ENCODE peak calls at places on chromosomes 11 and 22, in eight cellular contexts. One of them, this sample, is unnamed.

GRCh38 chr11:64164392-64165312 is 1.3 kb downstream of the MACROD1 start:
- DNase-seq in BJ: no peak
- DNase-seq in left ventricle myocardium inferior: peak
- DNase-seq in lower leg skin: no peak
- DNase-seq in AG10803: no peak
- DNase-seq in sigmoid colon: no peak
- DNase-seq in fibroblast of mammary gland: no peak
- DNase-seq in heart right ventricle: no peak
- DNase-seq in this sample: no peak

GRCh38 chr22:50169774-50170341 is 673 bp upstream of the PANX2 start:
- DNase-seq in BJ: no peak
- DNase-seq in left ventricle myocardium inferior: no peak
- DNase-seq in lower leg skin: no peak
- DNase-seq in AG10803: no peak
- DNase-seq in sigmoid colon: peak
- DNase-seq in fibroblast of mammary gland: no peak
- DNase-seq in heart right ventricle: no peak
- DNase-seq in this sample: no peak

GRCh38 chr11:111320728-111321568 is 22.6 kb downstream of the POU2AF3 start:
- DNase-seq in BJ: no peak
- DNase-seq in left ventricle myocardium inferior: no peak
- DNase-seq in lower leg skin: no peak
- DNase-seq in AG10803: peak
- DNase-seq in sigmoid colon: no peak
- DNase-seq in fibroblast of mammary gland: no peak
- DNase-seq in heart right ventricle: no peak
- DNase-seq in this sample: no peak

GRCh38 chr11:58576792-58577440 is 1.3 kb upstream of the LPXN start:
- DNase-seq in BJ: no peak
- DNase-seq in left ventricle myocardium inferior: no peak
- DNase-seq in lower leg skin: no peak
- DNase-seq in AG10803: peak
- DNase-seq in sigmoid colon: peak
- DNase-seq in fibroblast of mammary gland: peak
- DNase-seq in heart right ventricle: no peak
- DNase-seq in this sample: no peak

GRCh38 chr11:19116315-19116970 is 525 bp upstream of the ZDHHC13 start:
- DNase-seq in BJ: no peak
- DNase-seq in left ventricle myocardium inferior: peak
- DNase-seq in lower leg skin: no peak
- DNase-seq in AG10803: no peak
- DNase-seq in sigmoid colon: no peak
- DNase-seq in fibroblast of mammary gland: no peak
- DNase-seq in heart right ventricle: no peak
- DNase-seq in this sample: no peak

GRCh38 chr22:20604092-20604747 is 96.8 kb downstream of the MED15 start:
- DNase-seq in BJ: no peak
- DNase-seq in left ventricle myocardium inferior: no peak
- DNase-seq in lower leg skin: no peak
- DNase-seq in AG10803: no peak
- DNase-seq in sigmoid colon: no peak
- DNase-seq in fibroblast of mammary gland: no peak
- DNase-seq in heart right ventricle: no peak
- DNase-seq in this sample: no peak

GRCh38 chr11:111911563-111912401 is at the start of gene CRYAB:
- DNase-seq in BJ: peak
- DNase-seq in left ventricle myocardium inferior: peak
- DNase-seq in lower leg skin: peak
- DNase-seq in AG10803: peak
- DNase-seq in sigmoid colon: peak
- DNase-seq in fibroblast of mammary gland: peak
- DNase-seq in heart right ventricle: peak
- DNase-seq in this sample: peak

GRCh38 chr22:35802885-35803284 is 85.2 kb downstream of the APOL5 start:
- DNase-seq in BJ: no peak
- DNase-seq in left ventricle myocardium inferior: no peak
- DNase-seq in lower leg skin: no peak
- DNase-seq in AG10803: peak
- DNase-seq in sigmoid colon: no peak
- DNase-seq in fibroblast of mammary gland: no peak
- DNase-seq in heart right ventricle: no peak
- DNase-seq in this sample: no peak

GRCh38 chr11:119800619-119801018 is 71.6 kb upstream of the NECTIN1 start:
- DNase-seq in BJ: no peak
- DNase-seq in left ventricle myocardium inferior: no peak
- DNase-seq in lower leg skin: no peak
- DNase-seq in AG10803: no peak
- DNase-seq in sigmoid colon: peak
- DNase-seq in fibroblast of mammary gland: no peak
- DNase-seq in heart right ventricle: no peak
- DNase-seq in this sample: no peak

GRCh38 chr11:118691926-118692830 is 12.7 kb upstream of the TREH start:
- DNase-seq in BJ: no peak
- DNase-seq in left ventricle myocardium inferior: no peak
- DNase-seq in lower leg skin: no peak
- DNase-seq in AG10803: peak
- DNase-seq in sigmoid colon: no peak
- DNase-seq in fibroblast of mammary gland: peak
- DNase-seq in heart right ventricle: no peak
- DNase-seq in this sample: no peak

GRCh38 chr11:61066645-61067044 is 35.6 kb upstream of the CD5 start:
- DNase-seq in BJ: no peak
- DNase-seq in left ventricle myocardium inferior: no peak
- DNase-seq in lower leg skin: no peak
- DNase-seq in AG10803: no peak
- DNase-seq in sigmoid colon: peak
- DNase-seq in fibroblast of mammary gland: no peak
- DNase-seq in heart right ventricle: no peak
- DNase-seq in this sample: no peak

GRCh38 chr11:98060759-98061158 is 960.0 kb upstream of the CNTN5 start:
- DNase-seq in BJ: no peak
- DNase-seq in left ventricle myocardium inferior: no peak
- DNase-seq in lower leg skin: no peak
- DNase-seq in AG10803: no peak
- DNase-seq in sigmoid colon: no peak
- DNase-seq in fibroblast of mammary gland: no peak
- DNase-seq in heart right ventricle: no peak
- DNase-seq in this sample: no peak

GRCh38 chr22:36977947-36978660 is 41.1 kb downstream of the TST start:
- DNase-seq in BJ: peak
- DNase-seq in left ventricle myocardium inferior: peak
- DNase-seq in lower leg skin: peak
- DNase-seq in AG10803: peak
- DNase-seq in sigmoid colon: peak
- DNase-seq in fibroblast of mammary gland: peak
- DNase-seq in heart right ventricle: peak
- DNase-seq in this sample: peak

GRCh38 chr22:22348127-22348814 is 103.7 kb downstream of the VPREB1 start:
- DNase-seq in BJ: no peak
- DNase-seq in left ventricle myocardium inferior: no peak
- DNase-seq in lower leg skin: no peak
- DNase-seq in AG10803: no peak
- DNase-seq in sigmoid colon: no peak
- DNase-seq in fibroblast of mammary gland: no peak
- DNase-seq in heart right ventricle: no peak
- DNase-seq in this sample: no peak

GRCh38 chr11:8597182-8597581 is 3.2 kb upstream of the STK33 start:
- DNase-seq in BJ: no peak
- DNase-seq in left ventricle myocardium inferior: no peak
- DNase-seq in lower leg skin: no peak
- DNase-seq in AG10803: peak
- DNase-seq in sigmoid colon: no peak
- DNase-seq in fibroblast of mammary gland: peak
- DNase-seq in heart right ventricle: no peak
- DNase-seq in this sample: no peak

GRCh38 chr11:35280727-35281126 is 138.6 kb downstream of the SLC1A2 start:
- DNase-seq in BJ: no peak
- DNase-seq in left ventricle myocardium inferior: no peak
- DNase-seq in lower leg skin: no peak
- DNase-seq in AG10803: no peak
- DNase-seq in sigmoid colon: no peak
- DNase-seq in fibroblast of mammary gland: no peak
- DNase-seq in heart right ventricle: no peak
- DNase-seq in this sample: no peak

GRCh38 chr11:43212279-43212678 is 99.5 kb upstream of the API5 start:
- DNase-seq in BJ: no peak
- DNase-seq in left ventricle myocardium inferior: no peak
- DNase-seq in lower leg skin: no peak
- DNase-seq in AG10803: no peak
- DNase-seq in sigmoid colon: no peak
- DNase-seq in fibroblast of mammary gland: no peak
- DNase-seq in heart right ventricle: no peak
- DNase-seq in this sample: no peak

GRCh38 chr11:113162590-113162961 is 151.8 kb upstream of the TTC12 start:
- DNase-seq in BJ: no peak
- DNase-seq in left ventricle myocardium inferior: no peak
- DNase-seq in lower leg skin: no peak
- DNase-seq in AG10803: no peak
- DNase-seq in sigmoid colon: no peak
- DNase-seq in fibroblast of mammary gland: no peak
- DNase-seq in heart right ventricle: no peak
- DNase-seq in this sample: no peak

GRCh38 chr11:43071338-43071737 is 240.5 kb upstream of the API5 start:
- DNase-seq in BJ: no peak
- DNase-seq in left ventricle myocardium inferior: no peak
- DNase-seq in lower leg skin: no peak
- DNase-seq in AG10803: no peak
- DNase-seq in sigmoid colon: no peak
- DNase-seq in fibroblast of mammary gland: no peak
- DNase-seq in heart right ventricle: no peak
- DNase-seq in this sample: no peak

DNA sequence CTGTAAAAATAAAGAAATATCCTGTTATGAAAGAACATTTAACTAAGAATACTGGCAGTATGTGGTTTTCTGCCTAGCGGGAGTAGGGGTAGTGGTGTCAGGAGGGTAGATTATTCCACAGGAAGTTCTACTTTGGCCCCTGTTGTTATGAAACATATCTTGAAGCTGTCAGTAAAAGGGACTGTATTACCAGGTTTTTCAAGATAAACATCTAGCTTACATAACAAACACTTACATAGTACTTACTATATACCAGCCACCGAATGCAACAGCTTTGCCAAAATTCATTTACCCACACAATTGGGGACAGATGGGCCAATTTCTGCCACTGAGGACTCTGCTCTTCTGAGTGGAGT is 3.7 kb downstream of the TMEM123 start:
- DNase-seq in BJ: no peak
- DNase-seq in left ventricle myocardium inferior: no peak
- DNase-seq in lower leg skin: no peak
- DNase-seq in AG10803: no peak
- DNase-seq in sigmoid colon: no peak
- DNase-seq in fibroblast of mammary gland: no peak
- DNase-seq in heart right ventricle: no peak
- DNase-seq in this sample: no peak
- H3K4me3 ChIP-seq in BJ: no peak
- H3K4me3 ChIP-seq in left ventricle myocardium inferior: no peak
- H3K4me3 ChIP-seq in lower leg skin: no peak
- H3K4me3 ChIP-seq in AG10803: no peak
- H3K4me3 ChIP-seq in sigmoid colon: no peak
- H3K4me3 ChIP-seq in fibroblast of mammary gland: no peak
- H3K4me3 ChIP-seq in heart right ventricle: no peak
- H3K4me3 ChIP-seq in this sample: no peak

DNA sequence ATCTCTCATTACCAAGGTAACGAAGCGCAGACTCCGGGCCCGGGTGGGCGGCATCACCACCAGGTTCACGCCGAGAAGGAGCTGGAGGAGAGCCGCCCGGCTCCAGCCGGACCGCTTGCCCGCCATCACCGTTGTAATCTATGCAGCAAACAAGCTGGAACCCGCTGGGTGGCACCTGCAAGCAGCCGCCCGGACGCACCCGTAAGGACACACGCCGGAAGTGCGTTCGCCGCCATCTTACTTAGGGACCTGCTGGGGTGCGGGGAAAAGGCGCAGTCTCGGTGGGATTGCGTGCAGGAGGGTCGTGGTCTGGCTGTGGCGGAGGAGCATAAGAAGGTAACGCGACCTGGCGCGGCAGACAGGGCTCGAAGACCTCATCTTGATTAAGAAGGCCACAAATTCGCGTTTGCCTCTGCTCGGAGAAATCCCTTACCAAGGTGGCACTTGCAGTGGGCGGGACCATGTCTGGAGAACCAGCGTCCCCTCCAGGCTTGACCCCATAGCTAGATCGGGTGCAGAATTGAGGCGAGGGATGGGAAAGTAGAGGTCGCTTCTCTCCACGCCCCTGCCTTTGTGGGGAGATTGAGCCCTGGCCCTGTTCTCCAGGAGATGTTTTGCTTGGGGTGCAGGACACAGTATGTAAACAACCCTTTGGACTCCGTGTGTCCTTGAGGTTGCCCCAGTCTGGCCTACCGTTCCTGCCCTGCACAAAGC is at the start of gene ACP2:
- DNase-seq in BJ: no peak
- DNase-seq in left ventricle myocardium inferior: peak
- DNase-seq in lower leg skin: peak
- DNase-seq in AG10803: peak
- DNase-seq in sigmoid colon: peak
- DNase-seq in fibroblast of mammary gland: peak
- DNase-seq in heart right ventricle: peak
- DNase-seq in this sample: no peak
- TF ChIP-seq CTCF in BJ: peak
- TF ChIP-seq CTCF in left ventricle myocardium inferior: peak
- TF ChIP-seq CTCF in lower leg skin: no peak
- TF ChIP-seq CTCF in AG10803: peak
- TF ChIP-seq CTCF in sigmoid colon: no peak
- TF ChIP-seq CTCF in fibroblast of mammary gland: peak
- TF ChIP-seq CTCF in heart right ventricle: peak
- TF ChIP-seq CTCF in this sample: peak

GRCh38 chr11:84319853-84320252 is 1033.7 kb upstream of the CCDC90B start:
- DNase-seq in BJ: no peak
- DNase-seq in left ventricle myocardium inferior: no peak
- DNase-seq in lower leg skin: no peak
- DNase-seq in AG10803: no peak
- DNase-seq in sigmoid colon: no peak
- DNase-seq in fibroblast of mammary gland: no peak
- DNase-seq in heart right ventricle: no peak
- DNase-seq in this sample: no peak

GRCh38 chr11:84313830-84314359 is 1027.7 kb upstream of the CCDC90B start:
- DNase-seq in BJ: no peak
- DNase-seq in left ventricle myocardium inferior: no peak
- DNase-seq in lower leg skin: no peak
- DNase-seq in AG10803: peak
- DNase-seq in sigmoid colon: no peak
- DNase-seq in fibroblast of mammary gland: peak
- DNase-seq in heart right ventricle: no peak
- DNase-seq in this sample: no peak

GRCh38 chr11:84322211-84322610 is 1036.0 kb upstream of the CCDC90B start:
- DNase-seq in BJ: no peak
- DNase-seq in left ventricle myocardium inferior: no peak
- DNase-seq in lower leg skin: no peak
- DNase-seq in AG10803: no peak
- DNase-seq in sigmoid colon: no peak
- DNase-seq in fibroblast of mammary gland: no peak
- DNase-seq in heart right ventricle: no peak
- DNase-seq in this sample: no peak

GRCh38 chr11:84316866-84317560 is 1030.8 kb upstream of the CCDC90B start:
- DNase-seq in BJ: no peak
- DNase-seq in left ventricle myocardium inferior: no peak
- DNase-seq in lower leg skin: no peak
- DNase-seq in AG10803: peak
- DNase-seq in sigmoid colon: no peak
- DNase-seq in fibroblast of mammary gland: peak
- DNase-seq in heart right ventricle: no peak
- DNase-seq in this sample: no peak
- H3K4me3 ChIP-seq in BJ: no peak
- H3K4me3 ChIP-seq in left ventricle myocardium inferior: peak
- H3K4me3 ChIP-seq in lower leg skin: no peak
- H3K4me3 ChIP-seq in AG10803: no peak
- H3K4me3 ChIP-seq in sigmoid colon: no peak
- H3K4me3 ChIP-seq in fibroblast of mammary gland: peak
- H3K4me3 ChIP-seq in heart right ventricle: no peak
- H3K4me3 ChIP-seq in this sample: no peak

GRCh38 chr11:79052539-79052938 is 388.3 kb downstream of the TENM4 start:
- DNase-seq in BJ: no peak
- DNase-seq in left ventricle myocardium inferior: no peak
- DNase-seq in lower leg skin: no peak
- DNase-seq in AG10803: no peak
- DNase-seq in sigmoid colon: no peak
- DNase-seq in fibroblast of mammary gland: no peak
- DNase-seq in heart right ventricle: no peak
- DNase-seq in this sample: no peak
- TF ChIP-seq CTCF in BJ: peak
- TF ChIP-seq CTCF in left ventricle myocardium inferior: peak
- TF ChIP-seq CTCF in lower leg skin: no peak
- TF ChIP-seq CTCF in AG10803: peak
- TF ChIP-seq CTCF in sigmoid colon: no peak
- TF ChIP-seq CTCF in fibroblast of mammary gland: peak
- TF ChIP-seq CTCF in heart right ventricle: peak
- TF ChIP-seq CTCF in this sample: peak

This sample was measured in AG04449.